ENCODE peak calls at places on chromosomes 13 and 19, in ten cellular contexts. K is mammary epithelial cell; F is HuH-7; X is HFFc6; C is left cardiac atrium; L is WERI-Rb-1; N is type B pancreatic cell; A is globus pallidus; H is GM23338; O is CD8-positive, alpha-beta memory T cell. P is an unnamed sample.
A peak's percentile ranks its signal among the peaks of the same experiment; 100 is the strongest.

GRCh38 chr13:41352935-41353801 is 42.1 kb downstream of the NAA16 start:
- DNase-seq in L (no peak), C (no peak), H (peak; percentile 62), O (peak; percentile 60), A (peak; percentile 30), N (no peak), X (peak; percentile 59), F (peak; percentile 5), K (peak; percentile 56), P (peak; percentile 76)

GRCh38 chr13:110294146-110294545 is 12.8 kb downstream of the COL4A1 start:
- DNase-seq in F (no peak), C (no peak), X (no peak), L (no peak), N (no peak), A (no peak), K (no peak), O (no peak), H (no peak), P (no peak)

GRCh38 chr19:17332677-17333581 is 1.7 kb downstream of the ANO8 start:
- DNase-seq in A (no peak), C (no peak), X (peak; percentile 43), O (peak; percentile 34), F (peak; percentile 81), L (peak; percentile 75), H (peak; percentile 94), K (peak; percentile 29), N (no peak), P (peak; percentile 82)

GRCh38 chr13:39777527-39778061 is 122.1 kb downstream of the COG6 start:
- DNase-seq in N (no peak), K (peak; percentile 92), O (peak; percentile 19), C (no peak), H (peak; percentile 39), X (peak; percentile 97), A (no peak), L (peak; percentile 8), F (no peak), P (no peak)

GRCh38 chr13:19766637-19767036 is 16.1 kb downstream of the PSPC1 start:
- DNase-seq in C (no peak), L (no peak), H (peak; percentile 39), K (no peak), O (no peak), A (no peak), F (no peak), N (no peak), X (no peak), P (no peak)

GRCh38 chr13:28865312-28865711 is 45.2 kb downstream of the MTUS2 start:
- DNase-seq in L (no peak), X (no peak), O (no peak), N (no peak), H (no peak), C (no peak), A (no peak), F (no peak), K (no peak), P (no peak)

GRCh38 chr19:40165362-40165937 is 25.8 kb upstream of the MAP3K10 start:
- DNase-seq in O (peak; percentile 66), X (peak; percentile 25), A (peak; percentile 25), N (no peak), C (peak; percentile 42), K (no peak), L (peak; percentile 75), F (peak; percentile 82), H (peak; percentile 90), P (peak; percentile 34)

GRCh38 chr13:39822437-39822836 is 167.0 kb downstream of the COG6 start:
- DNase-seq in L (no peak), A (no peak), H (no peak), X (no peak), O (no peak), C (no peak), N (no peak), F (no peak), K (peak; percentile 43), P (no peak)

GRCh38 chr19:13652810-13653590 is 111.3 kb upstream of the MRI1 start:
- DNase-seq in F (no peak), H (peak; percentile 40), X (no peak), C (no peak), N (no peak), L (no peak), A (no peak), K (no peak), O (no peak), P (no peak)

GRCh38 chr19:48571378-48572162 is 19.6 kb downstream of the SULT2B1 start:
- DNase-seq in L (no peak), C (no peak), K (no peak), H (no peak), O (no peak), A (no peak), N (no peak), X (no peak), F (no peak), P (no peak)

GRCh38 chr19:46731007-46731501 is 14.1 kb upstream of the PRKD2 start:
- DNase-seq in F (no peak), N (no peak), H (no peak), A (no peak), O (no peak), K (peak; percentile 93), C (no peak), L (no peak), X (peak; percentile 92), P (no peak)

GRCh38 chr13:44274838-44275237 is 98.8 kb upstream of the SERP2 start:
- DNase-seq in A (no peak), C (no peak), X (no peak), N (no peak), H (no peak), F (no peak), L (no peak), O (peak; percentile 55), K (no peak), P (no peak)

GRCh38 chr19:48859711-48860572 is 8.5 kb downstream of the PLEKHA4 start:
- DNase-seq in A (peak; percentile 24), C (no peak), H (peak; percentile 97), N (no peak), K (no peak), L (no peak), O (no peak), F (no peak), X (no peak), P (no peak)

GRCh38 chr19:32339988-32340874 is 5.2 kb upstream of the ZNF507 start:
- DNase-seq in X (peak; percentile 34), N (no peak), O (peak; percentile 23), C (peak; percentile 78), A (peak; percentile 67), L (peak; percentile 68), F (peak; percentile 73), K (no peak), H (peak; percentile 71), P (peak; percentile 23)

GRCh38 chr19:7287716-7288115 is 6.5 kb downstream of the INSR start:
- DNase-seq in O (no peak), C (no peak), X (no peak), A (no peak), K (no peak), L (no peak), H (no peak), N (no peak), F (peak; percentile 34), P (no peak)

GRCh38 chr19:28051047-28051446 is 1161.9 kb downstream of the UQCRFS1 start:
- DNase-seq in F (no peak), K (no peak), L (peak; percentile 32), O (no peak), A (no peak), C (no peak), X (no peak), H (no peak), N (no peak), P (no peak)

GRCh38 chr13:102033719-102034446 is 368.0 kb downstream of the FGF14 start:
- DNase-seq in L (no peak), X (no peak), N (no peak), F (no peak), K (no peak), O (no peak), C (no peak), H (no peak), A (no peak), P (no peak)

GRCh38 chr13:42702726-42703125 is 78.7 kb upstream of the FAM216B start:
- DNase-seq in C (peak; percentile 23), L (no peak), O (no peak), H (no peak), X (no peak), N (no peak), K (no peak), A (no peak), F (no peak), P (no peak)

GRCh38 chr19:38932425-38933179 is 1.9 kb downstream of the MRPS12 start:
- DNase-seq in O (peak; percentile 27), H (peak; percentile 80), L (peak; percentile 60), N (no peak), C (no peak), X (no peak), K (no peak), A (no peak), F (peak; percentile 56), P (no peak)

GRCh38 chr13:40043759-40044158 is 388.3 kb downstream of the COG6 start:
- DNase-seq in A (no peak), O (no peak), F (no peak), K (no peak), X (no peak), N (no peak), L (no peak), H (no peak), C (no peak), P (no peak)

GRCh38 chr13:43303040-43303729 is 279.8 kb downstream of the DNAJC15 start:
- DNase-seq in N (no peak), K (peak; percentile 23), X (peak; percentile 28), O (no peak), F (no peak), H (peak; percentile 82), L (peak; percentile 43), A (peak; percentile 77), C (peak; percentile 71), P (no peak)

GRCh38 chr19:31350033-31350692 is 927 bp upstream of the TSHZ3 start:
- DNase-seq in N (no peak), C (peak; percentile 55), X (no peak), F (peak; percentile 44), K (no peak), L (peak; percentile 17), O (no peak), H (no peak), A (no peak), P (no peak)